ENCODE peak calls at places on chromosomes 7 and 10, in six cellular contexts. One of them, this sample, is unnamed.

GRCh38 chr7:158174947-158175346 is 412.7 kb downstream of the PTPRN2 start:
- DNase-seq in COR-L47: no peak
- DNase-seq in Kasumi-1: no peak
- DNase-seq in caudate nucleus: no peak
- DNase-seq in right cardiac atrium: no peak
- DNase-seq in progenitor cell of endocrine pancreas: no peak
- DNase-seq in this sample: no peak

GRCh38 chr10:132646443-132647097 is 109.0 kb downstream of the INPP5A start:
- DNase-seq in COR-L47: no peak
- DNase-seq in Kasumi-1: no peak
- DNase-seq in caudate nucleus: no peak
- DNase-seq in right cardiac atrium: peak
- DNase-seq in progenitor cell of endocrine pancreas: no peak
- DNase-seq in this sample: no peak

GRCh38 chr7:145698526-145699262 is 417.9 kb upstream of the CNTNAP2 start:
- DNase-seq in COR-L47: no peak
- DNase-seq in Kasumi-1: no peak
- DNase-seq in caudate nucleus: no peak
- DNase-seq in right cardiac atrium: no peak
- DNase-seq in progenitor cell of endocrine pancreas: no peak
- DNase-seq in this sample: no peak

GRCh38 chr10:97116534-97117162 is 69.1 kb downstream of the SLIT1 start:
- DNase-seq in COR-L47: peak
- DNase-seq in Kasumi-1: no peak
- DNase-seq in caudate nucleus: no peak
- DNase-seq in right cardiac atrium: no peak
- DNase-seq in progenitor cell of endocrine pancreas: no peak
- DNase-seq in this sample: no peak

GRCh38 chr10:93248583-93249227 is 175.0 kb downstream of the CYP26A1 start:
- DNase-seq in COR-L47: no peak
- DNase-seq in Kasumi-1: no peak
- DNase-seq in caudate nucleus: no peak
- DNase-seq in right cardiac atrium: no peak
- DNase-seq in progenitor cell of endocrine pancreas: no peak
- DNase-seq in this sample: peak

GRCh38 chr7:36863901-36864701 is 139.8 kb upstream of the AOAH start:
- DNase-seq in COR-L47: no peak
- DNase-seq in Kasumi-1: no peak
- DNase-seq in caudate nucleus: no peak
- DNase-seq in right cardiac atrium: no peak
- DNase-seq in progenitor cell of endocrine pancreas: no peak
- DNase-seq in this sample: no peak

GRCh38 chr7:116610210-116610609 is 61.8 kb upstream of the MET start:
- DNase-seq in COR-L47: no peak
- DNase-seq in Kasumi-1: no peak
- DNase-seq in caudate nucleus: no peak
- DNase-seq in right cardiac atrium: no peak
- DNase-seq in progenitor cell of endocrine pancreas: no peak
- DNase-seq in this sample: no peak

GRCh38 chr10:110010076-110011069 is 2.6 kb downstream of the ADD3 start:
- DNase-seq in COR-L47: no peak
- DNase-seq in Kasumi-1: peak
- DNase-seq in caudate nucleus: no peak
- DNase-seq in right cardiac atrium: no peak
- DNase-seq in progenitor cell of endocrine pancreas: no peak
- DNase-seq in this sample: no peak

GRCh38 chr7:113928113-113928512 is 9.3 kb upstream of the PPP1R3A start:
- DNase-seq in COR-L47: no peak
- DNase-seq in Kasumi-1: no peak
- DNase-seq in caudate nucleus: no peak
- DNase-seq in right cardiac atrium: no peak
- DNase-seq in progenitor cell of endocrine pancreas: no peak
- DNase-seq in this sample: no peak

GRCh38 chr7:66055321-66055956 is 20.2 kb upstream of the ASL start:
- DNase-seq in COR-L47: no peak
- DNase-seq in Kasumi-1: no peak
- DNase-seq in caudate nucleus: no peak
- DNase-seq in right cardiac atrium: no peak
- DNase-seq in progenitor cell of endocrine pancreas: no peak
- DNase-seq in this sample: no peak

GRCh38 chr10:133262696-133263095 is 14.0 kb downstream of the ADAM8 start:
- DNase-seq in COR-L47: peak
- DNase-seq in Kasumi-1: no peak
- DNase-seq in caudate nucleus: no peak
- DNase-seq in right cardiac atrium: no peak
- DNase-seq in progenitor cell of endocrine pancreas: no peak
- DNase-seq in this sample: no peak

GRCh38 chr7:24936121-24936824 is 43.7 kb downstream of the OSBPL3 start:
- DNase-seq in COR-L47: no peak
- DNase-seq in Kasumi-1: no peak
- DNase-seq in caudate nucleus: no peak
- DNase-seq in right cardiac atrium: no peak
- DNase-seq in progenitor cell of endocrine pancreas: no peak
- DNase-seq in this sample: no peak

GRCh38 chr7:105580022-105580740 is 1.1 kb downstream of the EFCAB10 start:
- DNase-seq in COR-L47: no peak
- DNase-seq in Kasumi-1: no peak
- DNase-seq in caudate nucleus: no peak
- DNase-seq in right cardiac atrium: no peak
- DNase-seq in progenitor cell of endocrine pancreas: no peak
- DNase-seq in this sample: peak

GRCh38 chr7:74101061-74101681 is 17.6 kb downstream of the LIMK1 start:
- DNase-seq in COR-L47: no peak
- DNase-seq in Kasumi-1: no peak
- DNase-seq in caudate nucleus: no peak
- DNase-seq in right cardiac atrium: no peak
- DNase-seq in progenitor cell of endocrine pancreas: no peak
- DNase-seq in this sample: no peak

GRCh38 chr7:1466524-1467271 is 7.4 kb upstream of the MICALL2 start:
- DNase-seq in COR-L47: no peak
- DNase-seq in Kasumi-1: no peak
- DNase-seq in caudate nucleus: no peak
- DNase-seq in right cardiac atrium: peak
- DNase-seq in progenitor cell of endocrine pancreas: no peak
- DNase-seq in this sample: peak

GRCh38 chr7:139931190-139932007 is 102.3 kb downstream of the TBXAS1 start:
- DNase-seq in COR-L47: no peak
- DNase-seq in Kasumi-1: no peak
- DNase-seq in caudate nucleus: no peak
- DNase-seq in right cardiac atrium: no peak
- DNase-seq in progenitor cell of endocrine pancreas: no peak
- DNase-seq in this sample: no peak

GRCh38 chr7:100799037-100799896 is 28.1 kb downstream of the EPHB4 start:
- DNase-seq in COR-L47: peak
- DNase-seq in Kasumi-1: peak
- DNase-seq in caudate nucleus: no peak
- DNase-seq in right cardiac atrium: peak
- DNase-seq in progenitor cell of endocrine pancreas: peak
- DNase-seq in this sample: peak

This sample was measured in endodermal cell.